ENCODE peak calls at places on chromosomes 2 and 18, in six cellular contexts. N, B, K, C, S and Q are unnamed samples.

GRCh38 chr2:239302083-239302807 is 98.6 kb downstream of the HDAC4 start:
- DNase-seq in S (no peak), N (no peak), B (no peak), C (no peak), K (no peak), Q (no peak)

GRCh38 chr2:10378189-10378588 is 69.9 kb downstream of the ODC1 start:
- DNase-seq in K (no peak), S (no peak), C (no peak), N (no peak), B (no peak), Q (no peak)

GRCh38 chr2:210225461-210225798 is 183 bp upstream of the ACADL start:
- DNase-seq in N (no peak), C (no peak), S (no peak), B (no peak), K (peak; percentile 28), Q (no peak)

GRCh38 chr2:44285237-44285636 is 10.0 kb downstream of the SLC3A1 start:
- DNase-seq in S (no peak), K (no peak), B (no peak), N (no peak), C (no peak), Q (no peak)

GRCh38 chr18:23228102-23229051 is 93.1 kb downstream of the CABLES1 start:
- DNase-seq in K (peak; percentile 77), N (no peak), S (no peak), C (no peak), B (no peak), Q (peak; percentile 69)

GRCh38 chr2:135744761-135745314 is 3.2 kb downstream of the UBXN4 start:
- DNase-seq in K (peak; percentile 11), C (peak; percentile 70), B (peak; percentile 65), S (no peak), N (peak; percentile 34), Q (peak; percentile 6)

GRCh38 chr2:6966541-6966940 is 49.3 kb downstream of the RNF144A start:
- DNase-seq in B (no peak), S (no peak), C (no peak), N (no peak), K (no peak), Q (no peak)

GRCh38 chr2:15937882-15938802 is 2.2 kb upstream of the MYCN start:
- DNase-seq in S (no peak), K (no peak), N (no peak), C (no peak), B (no peak), Q (no peak)

GRCh38 chr2:145325485-145325884 is 805.6 kb upstream of the ZEB2 start:
- DNase-seq in S (no peak), C (no peak), B (peak; percentile 81), K (no peak), N (no peak), Q (no peak)

GRCh38 chr2:174117951-174118930 is 130.1 kb downstream of the OLA1 start:
- DNase-seq in B (peak; percentile 70), S (peak; percentile 65), C (no peak), N (no peak), K (peak; percentile 86), Q (peak; percentile 80)
- H3K4me3 ChIP-seq in B (no peak overlapping the region), S (peak overlapping the region; percentile 35), C (no peak overlapping the region), N (no peak overlapping the region), K (no peak overlapping the region), Q (peak overlapping the region; percentile 26)

DNA sequence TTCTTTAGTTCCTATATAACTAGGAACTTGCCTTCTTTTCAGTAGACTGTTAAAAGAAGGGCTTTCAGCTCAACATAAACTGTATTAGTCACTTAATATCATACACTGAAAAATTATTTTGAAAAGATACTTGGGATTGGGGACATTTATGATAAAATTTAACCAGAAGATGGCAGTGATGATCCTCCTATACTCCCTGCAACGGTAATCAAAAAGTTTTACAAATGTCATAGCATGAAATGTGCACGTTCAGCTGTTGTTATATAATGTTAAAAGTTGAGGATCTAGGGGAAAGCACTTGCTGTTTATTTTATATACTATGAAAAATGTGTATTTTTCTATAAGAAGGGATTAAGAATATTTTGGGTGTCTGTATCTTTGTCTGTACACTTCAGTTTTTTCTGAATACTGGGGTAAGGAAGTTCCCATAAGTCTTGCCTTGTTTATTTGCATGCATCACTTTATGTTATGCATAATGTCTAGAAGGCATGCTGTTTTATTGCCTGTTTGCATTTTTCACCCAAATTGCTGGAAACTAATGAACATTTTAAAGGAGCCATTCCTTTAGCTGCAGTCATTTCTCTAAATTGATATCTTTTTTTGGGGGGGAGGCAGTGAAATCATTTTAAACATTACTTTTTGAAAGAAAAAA is 19.0 kb downstream of the DYNC1I2 start:
- DNase-seq in C (peak; percentile 34), N (peak; percentile 9), S (no peak), K (no peak), B (peak; percentile 13), Q (no peak)
- TF ChIP-seq CTCF in C (peak; percentile 65), N (peak; percentile 53), S (peak; percentile 55), K (peak; percentile 42), B (peak; percentile 48), Q (peak; percentile 21)

GRCh38 chr2:176150338-176151198 is 782 bp upstream of the HOXD4 start:
- DNase-seq in N (no peak), S (no peak), K (no peak), B (no peak), C (no peak), Q (no peak)

GRCh38 chr2:176148758-176149483 is 2.4 kb upstream of the HOXD4 start:
- DNase-seq in S (no peak), N (no peak), K (no peak), B (no peak), C (no peak), Q (no peak)

GRCh38 chr2:176149484-176150337 is 1.6 kb upstream of the HOXD4 start:
- DNase-seq in N (no peak), S (no peak), B (no peak), C (no peak), K (no peak), Q (no peak)

GRCh38 chr2:176152350-176153181 is 1.2 kb downstream of the HOXD4 start:
- DNase-seq in K (peak; percentile 65), B (no peak), N (no peak), S (no peak), C (no peak), Q (no peak)

GRCh38 chr2:176151199-176152099 is at the start of gene HOXD4:
- DNase-seq in S (no peak), B (no peak), N (peak; percentile 27), K (peak; percentile 66), C (no peak), Q (peak; percentile 56)
- TF ChIP-seq EZH2 in S (no peak), B (no peak), N (peak; percentile 99), K (peak; percentile 89), C (peak; percentile 91), Q (peak; percentile 65)

GRCh38 chr18:9638886-9639285 is 24.5 kb upstream of the PPP4R1 start:
- DNase-seq in K (no peak), C (no peak), S (no peak), B (peak; percentile 67), N (no peak), Q (no peak)

GRCh38 chr18:9648431-9649163 is 34.2 kb upstream of the PPP4R1 start:
- DNase-seq in C (no peak), K (no peak), N (no peak), S (no peak), B (peak; percentile 84), Q (no peak)

GRCh38 chr18:9647496-9648323 is 33.4 kb upstream of the PPP4R1 start:
- DNase-seq in K (peak; percentile 29), N (no peak), B (peak; percentile 57), C (peak; percentile 54), S (no peak), Q (no peak)

GRCh38 chr18:9642799-9643445 is 28.6 kb upstream of the PPP4R1 start:
- DNase-seq in N (no peak), S (no peak), C (no peak), K (peak; percentile 44), B (peak; percentile 73), Q (peak; percentile 26)

GRCh38 chr18:9643549-9643948 is 29.2 kb upstream of the PPP4R1 start:
- DNase-seq in K (peak; percentile 98), B (peak; percentile 92), C (peak; percentile 75), N (peak; percentile 49), S (peak; percentile 85), Q (peak; percentile 98)
- H3K4me3 ChIP-seq in K (no peak overlapping the region), B (no peak overlapping the region), C (no peak overlapping the region), N (no peak overlapping the region), S (no peak overlapping the region), Q (no peak overlapping the region)

GRCh38 chr2:207165121-207166038 is at the start of gene KLF7:
- DNase-seq in B (peak; percentile 42), K (peak; percentile 58), C (no peak), S (no peak), N (peak; percentile 65), Q (peak; percentile 48)
- TF ChIP-seq CTCF in B (no peak), K (peak; percentile 5), C (no peak), S (no peak), N (no peak), Q (no peak)

DNA sequence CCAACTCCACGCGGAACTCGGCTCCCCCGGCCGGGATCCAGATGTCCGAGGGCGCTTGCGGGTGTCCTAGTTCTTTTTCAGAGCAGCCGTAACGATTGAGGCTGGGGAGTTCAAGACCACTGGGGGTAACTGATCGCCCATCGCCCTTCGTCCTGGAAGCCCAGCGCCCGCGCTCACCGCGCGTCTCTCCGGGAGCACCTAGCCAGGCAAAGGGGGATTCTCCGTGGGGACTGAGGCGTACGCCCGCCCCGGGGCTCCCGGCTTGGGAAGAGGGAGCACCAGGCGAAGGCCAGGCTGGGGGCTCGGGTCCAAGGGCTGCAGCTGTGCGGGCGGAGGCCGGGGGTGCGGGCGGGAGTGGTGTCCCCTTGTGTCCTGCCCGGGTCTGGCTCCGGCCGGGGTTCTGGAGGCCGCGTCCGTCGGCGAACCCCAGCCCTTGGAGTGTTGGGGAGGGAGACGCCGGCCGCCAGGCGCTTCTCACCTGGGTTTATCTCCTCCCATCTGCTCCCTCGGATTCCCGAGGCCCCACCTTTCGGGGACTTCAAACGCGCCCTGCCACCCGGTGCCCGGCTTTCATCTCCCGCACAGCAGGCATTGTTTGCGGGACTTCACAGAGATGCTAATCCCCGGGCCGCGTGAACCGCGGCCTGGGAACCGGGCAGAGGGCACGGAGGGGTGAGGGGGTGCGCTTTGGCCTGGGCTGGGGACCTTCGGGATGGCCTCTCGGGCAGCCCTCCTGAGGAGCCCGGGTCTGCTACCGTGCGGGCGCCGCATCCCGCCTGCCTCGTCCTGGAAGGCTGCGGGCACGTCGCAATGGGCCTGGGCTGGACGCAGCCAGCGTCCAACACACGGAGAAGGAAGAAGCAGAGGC is 4.9 kb upstream of the GBX2 start:
- DNase-seq in N (peak; percentile 59), B (no peak), S (no peak), C (peak; percentile 59), K (no peak), Q (no peak)
- TF ChIP-seq EZH2 in N (peak; percentile 95), B (peak; percentile 78), S (no peak), C (peak; percentile 57), K (peak; percentile 52), Q (peak; percentile 90)

GRCh38 chr2:2328847-2329246 is 2.2 kb downstream of the MYT1L start:
- DNase-seq in N (peak; percentile 91), C (peak; percentile 7), S (no peak), B (no peak), K (no peak), Q (peak; percentile 0)
- H3K4me3 ChIP-seq in N (no peak overlapping the region), C (no peak overlapping the region), S (no peak overlapping the region), B (no peak overlapping the region), K (no peak overlapping the region), Q (no peak overlapping the region)